ENCODE peak calls at places on chromosomes 7 and 10, in eight cellular contexts. F is AG09309, R is PC-3, T is OCI-LY7, H is left ventricle myocardium inferior, S is ovary, Q is NB4, Z is pancreas. I is an unnamed sample.

GRCh38 chr10:127880557-127880956 is 12.2 kb downstream of the CLRN3 start:
- DNase-seq in S (no peak), Z (no peak), F (no peak), T (peak; percentile 27), R (no peak), H (no peak), Q (peak; percentile 82), I (no peak)

GRCh38 chr10:123795846-123796590 is 95.6 kb downstream of the CPXM2 start:
- DNase-seq in T (no peak), Q (no peak), S (no peak), F (no peak), Z (no peak), R (no peak), H (no peak), I (peak; percentile 68)

GRCh38 chr7:147775564-147775963 is 815.0 kb upstream of the C7orf33 start:
- DNase-seq in T (no peak), S (no peak), F (peak; percentile 10), Z (no peak), H (no peak), R (no peak), Q (no peak), I (peak; percentile 10)

GRCh38 chr7:37089972-37090371 is 358.7 kb downstream of the ELMO1 start:
- DNase-seq in S (no peak), Z (no peak), T (no peak), Q (no peak), H (no peak), F (no peak), R (no peak), I (peak; percentile 25)

GRCh38 chr7:480531-481218 is 39.0 kb downstream of the PDGFA start:
- DNase-seq in H (peak; percentile 13), Z (no peak), S (no peak), R (no peak), F (no peak), Q (no peak), T (no peak), I (no peak)

GRCh38 chr10:20622522-20623270 is 274.4 kb downstream of the NEBL start:
- DNase-seq in F (no peak), Q (no peak), R (peak; percentile 87), T (no peak), H (no peak), S (no peak), Z (no peak), I (peak; percentile 90)

GRCh38 chr10:118173326-118173725 is 126.6 kb upstream of the RAB11FIP2 start:
- DNase-seq in Z (no peak), F (no peak), R (no peak), H (no peak), T (no peak), S (no peak), Q (no peak), I (peak; percentile 86)

GRCh38 chr7:23285657-23286646 is 13.2 kb upstream of the MALSU1 start:
- DNase-seq in Q (peak; percentile 47), F (no peak), H (no peak), S (no peak), R (no peak), Z (no peak), T (no peak), I (no peak)

GRCh38 chr10:93600861-93601773 is at the start of gene RBP4:
- DNase-seq in Q (peak; percentile 86), S (no peak), Z (no peak), T (no peak), R (peak; percentile 30), F (peak; percentile 4), H (no peak), I (peak; percentile 32)

GRCh38 chr7:92547579-92547978 is 19.0 kb downstream of the RBM48 start:
- DNase-seq in H (peak; percentile 41), Z (no peak), T (no peak), R (no peak), S (no peak), F (no peak), Q (no peak), I (no peak)

GRCh38 chr7:4650471-4651047 is 31.5 kb upstream of the FOXK1 start:
- DNase-seq in R (no peak), F (no peak), T (no peak), S (peak; percentile 35), H (peak; percentile 41), Q (no peak), Z (no peak), I (peak; percentile 56)

GRCh38 chr7:120400806-120401455 is 128.0 kb downstream of the KCND2 start:
- DNase-seq in T (no peak), F (no peak), S (no peak), H (no peak), R (no peak), Z (no peak), Q (no peak), I (no peak)

GRCh38 chr7:1058311-1058710 is 14.0 kb downstream of the GPR146 start:
- DNase-seq in Q (no peak), H (no peak), S (no peak), R (no peak), T (no peak), Z (no peak), F (no peak), I (no peak)

GRCh38 chr10:119161680-119162079 is 3.8 kb downstream of the SFXN4 start:
- DNase-seq in F (no peak), H (no peak), T (no peak), S (no peak), Q (no peak), Z (no peak), R (peak; percentile 23), I (peak; percentile 35)

GRCh38 chr10:108787932-108788331 is 1135.4 kb downstream of the XPNPEP1 start:
- DNase-seq in F (no peak), T (no peak), S (no peak), H (no peak), R (peak; percentile 69), Q (no peak), Z (no peak), I (peak; percentile 50)

GRCh38 chr7:6395898-6396582 is 51.7 kb downstream of the DAGLB start:
- DNase-seq in Z (no peak), S (no peak), H (peak; percentile 47), T (no peak), R (no peak), F (no peak), Q (no peak), I (no peak)

GRCh38 chr10:68471063-68471585 is 649 bp downstream of the DNA2 start:
- DNase-seq in F (no peak), T (peak; percentile 28), H (no peak), Q (peak; percentile 31), Z (no peak), R (peak; percentile 44), S (no peak), I (no peak)

GRCh38 chr10:97916586-97916985 is 66.9 kb downstream of the GOLGA7B start:
- DNase-seq in Q (peak; percentile 21), H (no peak), Z (no peak), T (no peak), R (no peak), F (no peak), S (no peak), I (peak; percentile 49)

GRCh38 chr7:80699030-80699638 is 60.7 kb downstream of the CD36 start:
- DNase-seq in S (no peak), H (no peak), R (peak; percentile 85), F (no peak), Q (peak; percentile 62), T (peak; percentile 41), Z (no peak), I (peak; percentile 53)

GRCh38 chr7:41885748-41886147 is 182.9 kb upstream of the INHBA start:
- DNase-seq in T (no peak), R (no peak), S (no peak), Q (no peak), H (no peak), F (no peak), Z (no peak), I (peak; percentile 36)
- H3K4me3 ChIP-seq in T (no peak overlapping the region), R (no peak overlapping the region), S (no peak overlapping the region), Q (no peak overlapping the region), H (no peak overlapping the region), F (no peak overlapping the region), Z (no peak overlapping the region), I (no peak overlapping the region)

GRCh38 chr10:122163182-122164027 is 107.7 kb upstream of the BTBD16 start:
- DNase-seq in S (no peak), Q (peak; percentile 34), F (no peak), H (no peak), T (no peak), R (no peak), Z (no peak), I (no peak)

GRCh38 chr10:122164028-122164601 is 107.0 kb upstream of the BTBD16 start:
- DNase-seq in F (no peak), H (no peak), Q (no peak), T (no peak), R (no peak), Z (no peak), S (no peak), I (no peak)

GRCh38 chr10:122161795-122162194 is 109.3 kb upstream of the BTBD16 start:
- DNase-seq in F (no peak), T (no peak), R (no peak), Z (no peak), Q (no peak), S (no peak), H (no peak), I (no peak)

GRCh38 chr10:122164815-122165491 is 106.1 kb upstream of the BTBD16 start:
- DNase-seq in H (no peak), Z (no peak), T (no peak), F (no peak), Q (no peak), S (no peak), R (no peak), I (no peak)

GRCh38 chr10:122162566-122163181 is 108.4 kb upstream of the BTBD16 start:
- DNase-seq in H (no peak), S (no peak), Z (no peak), R (no peak), F (no peak), T (no peak), Q (no peak), I (no peak)
- TF ChIP-seq CTCF in H (no peak), S (no peak), Z (no peak), R (no peak), F (no peak), T (no peak), Q (no peak), I (no peak)

DNA sequence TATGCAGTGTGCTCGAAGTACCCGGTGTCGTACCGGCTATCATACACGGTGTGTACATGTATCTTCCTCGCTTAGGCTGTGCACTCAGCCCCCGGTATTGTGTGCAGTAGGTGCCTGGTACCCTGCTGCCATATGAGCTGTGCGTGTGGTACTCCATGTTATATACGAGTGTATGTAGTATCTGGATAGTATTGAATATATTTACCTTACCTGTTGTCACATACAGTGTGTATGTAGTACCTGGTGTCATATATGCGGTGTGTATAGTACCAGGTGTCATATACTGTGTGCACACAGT is 1.2 kb downstream of the ZMYND11 start:
- DNase-seq in R (no peak), H (no peak), S (no peak), Z (no peak), F (no peak), Q (no peak), T (no peak), I (no peak)
- H3K4me3 ChIP-seq in R (peak overlapping the region; percentile 73), H (peak overlapping the region; percentile 85), S (peak overlapping the region; percentile 58), Z (peak overlapping the region; percentile 84), F (peak overlapping the region; percentile 79), Q (peak overlapping the region; percentile 85), T (peak overlapping the region; percentile 65), I (peak overlapping the region; percentile 85)

DNA sequence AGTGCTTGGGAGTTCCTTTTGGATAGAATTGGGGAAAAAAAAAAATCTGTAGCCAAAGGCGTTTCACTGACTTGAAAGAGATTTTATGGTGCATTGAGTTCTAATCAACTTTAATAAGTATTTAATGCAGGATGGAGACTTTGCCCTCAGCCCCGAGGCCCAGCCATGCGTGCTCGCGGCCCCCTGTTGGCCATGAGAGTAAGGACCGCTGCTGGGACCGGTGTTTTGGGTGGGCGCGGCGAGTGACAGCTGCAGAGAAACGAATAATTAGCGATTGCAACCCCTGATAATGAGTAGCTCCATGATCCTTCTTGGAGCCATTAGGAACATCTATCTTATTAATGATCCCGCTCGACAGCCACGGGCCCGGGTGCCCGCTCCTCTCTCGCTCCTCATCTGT is 347.4 kb downstream of the RPS24 start:
- DNase-seq in Q (peak; percentile 16), R (no peak), T (no peak), F (no peak), Z (no peak), H (no peak), S (no peak), I (no peak)
- TF ChIP-seq CTCF in Q (peak; percentile 47), R (peak; percentile 78), T (peak; percentile 43), F (peak; percentile 25), Z (no peak), H (no peak), S (no peak), I (peak; percentile 20)

I was measured in AG10803.